ENCODE peak calls at places on chromosomes 2 and 18, in four cellular contexts. Y, F, Q and S are unnamed samples.

GRCh38 chr2:136327162-136327852 is 209.4 kb upstream of the CXCR4 start:
- DNase-seq in Y (peak; percentile 4), F (peak; percentile 19), Q (no peak), S (peak; percentile 10)

GRCh38 chr18:73409242-73409641 is 541.5 kb upstream of the NETO1 start:
- DNase-seq in Y (peak; percentile 51), F (no peak), Q (no peak), S (peak; percentile 20)

GRCh38 chr2:29726976-29727375 is 194.4 kb downstream of the ALK start:
- DNase-seq in Y (no peak), F (no peak), Q (no peak), S (no peak)

GRCh38 chr2:119421731-119422130 is 9.9 kb upstream of the TMEM37 start:
- DNase-seq in Y (no peak), F (no peak), Q (no peak), S (no peak)

GRCh38 chr18:33135951-33136660 is 304.4 kb downstream of the CCDC178 start:
- DNase-seq in Y (peak; percentile 48), F (no peak), Q (no peak), S (peak; percentile 14)

GRCh38 chr2:17877811-17878221 is 651 bp upstream of the KCNS3 start:
- DNase-seq in Y (peak; percentile 20), F (no peak), Q (no peak), S (peak; percentile 4)

GRCh38 chr2:25349397-25349796 is 7.7 kb upstream of the DNMT3A start:
- DNase-seq in Y (peak; percentile 18), F (no peak), Q (peak; percentile 37), S (peak; percentile 74)

GRCh38 chr18:10145523-10145922 is 231.7 kb downstream of the VAPA start:
- DNase-seq in Y (no peak), F (no peak), Q (no peak), S (no peak)

GRCh38 chr18:76496200-76496890 is 1.3 kb upstream of the ZNF516 start:
- DNase-seq in Y (peak; percentile 69), F (peak; percentile 47), Q (peak; percentile 37), S (peak; percentile 88)

GRCh38 chr2:220075835-220076234 is 448.4 kb downstream of the SLC4A3 start:
- DNase-seq in Y (no peak), F (no peak), Q (no peak), S (no peak)

GRCh38 chr2:220077488-220077887 is 450.1 kb downstream of the SLC4A3 start:
- DNase-seq in Y (peak; percentile 72), F (no peak), Q (no peak), S (peak; percentile 76)

GRCh38 chr2:220078439-220078838 is 451.0 kb downstream of the SLC4A3 start:
- DNase-seq in Y (peak; percentile 43), F (no peak), Q (no peak), S (peak; percentile 21)

GRCh38 chr2:220079595-220079994 is 452.2 kb downstream of the SLC4A3 start:
- DNase-seq in Y (no peak), F (no peak), Q (no peak), S (no peak)

DNA sequence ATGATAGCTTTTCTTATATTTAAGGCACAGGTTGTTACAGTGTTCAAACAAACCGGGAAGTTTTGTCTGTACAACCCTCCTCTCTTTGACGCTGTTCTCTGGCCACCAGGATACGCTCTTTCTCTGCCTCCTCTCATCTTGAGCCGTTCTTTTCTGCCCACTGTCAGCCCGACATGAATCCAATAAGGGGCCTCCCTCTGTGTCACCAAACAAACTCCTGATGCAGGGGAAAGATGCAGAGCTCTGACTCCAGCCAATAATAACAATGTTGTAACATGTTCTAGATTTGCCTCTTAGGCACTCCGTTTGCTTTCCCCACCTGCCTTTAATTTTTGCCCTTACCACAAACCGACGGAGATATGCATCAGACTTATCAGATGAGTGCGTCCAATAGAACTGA is 449.3 kb downstream of the SLC4A3 start:
- DNase-seq in Y (peak; percentile 79), F (no peak), Q (no peak), S (peak; percentile 49)
- H3K4me3 ChIP-seq in Y (no peak overlapping the region), F (no peak overlapping the region), Q (no peak overlapping the region), S (no peak overlapping the region)

GRCh38 chr2:82789886-82790276 is 1669.2 kb downstream of the SUCLG1 start:
- DNase-seq in Y (no peak), F (no peak), Q (no peak), S (peak; percentile 21)
- H3K4me3 ChIP-seq in Y (no peak overlapping the region), F (no peak overlapping the region), Q (no peak overlapping the region), S (no peak overlapping the region)

GRCh38 chr2:197674060-197674459 is 1.3 kb downstream of the RFTN2 start:
- DNase-seq in Y (no peak), F (no peak), Q (no peak), S (no peak)
- H3K4me3 ChIP-seq in Y (peak overlapping the region; percentile 62), F (no peak overlapping the region), Q (peak overlapping the region; percentile 26), S (peak overlapping the region; percentile 70)

DNA sequence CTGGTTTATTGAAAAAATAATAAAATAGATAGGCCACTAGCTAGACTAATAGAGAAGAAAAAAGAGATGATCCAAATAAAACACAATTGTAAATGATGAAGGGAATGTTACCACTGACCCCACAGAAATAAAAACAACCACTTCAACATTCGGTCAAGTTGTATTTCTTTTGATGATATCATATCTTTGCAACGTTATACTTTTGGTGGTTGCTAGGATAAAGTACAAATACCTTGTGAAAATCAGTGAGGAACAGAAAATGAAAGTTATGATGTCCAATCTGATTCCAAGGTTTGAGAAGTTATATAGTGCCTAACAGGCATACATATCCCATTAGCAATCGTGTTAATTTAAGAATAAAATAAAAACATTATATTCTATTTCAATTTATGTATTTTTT is 6.6 kb upstream of the ASNSD1 start:
- DNase-seq in Y (peak; percentile 55), F (no peak), Q (no peak), S (no peak)
- H3K4me3 ChIP-seq in Y (no peak overlapping the region), F (no peak overlapping the region), Q (no peak overlapping the region), S (no peak overlapping the region)

GRCh38 chr2:149329068-149329467 is 1.3 kb upstream of the LYPD6 start:
- DNase-seq in Y (no peak), F (no peak), Q (no peak), S (no peak)
- H3K4me3 ChIP-seq in Y (no peak overlapping the region), F (no peak overlapping the region), Q (peak overlapping the region; percentile 68), S (no peak overlapping the region)

GRCh38 chr18:24535831-24536230 is 75.4 kb downstream of the HRH4 start:
- DNase-seq in Y (no peak), F (no peak), Q (no peak), S (no peak)

GRCh38 chr18:24528857-24529256 is 68.4 kb downstream of the HRH4 start:
- DNase-seq in Y (no peak), F (no peak), Q (no peak), S (no peak)

GRCh38 chr18:24534271-24534670 is 73.8 kb downstream of the HRH4 start:
- DNase-seq in Y (no peak), F (no peak), Q (no peak), S (no peak)

GRCh38 chr18:24534737-24535136 is 74.3 kb downstream of the HRH4 start:
- DNase-seq in Y (no peak), F (no peak), Q (no peak), S (no peak)

GRCh38 chr18:24530630-24531111 is 70.2 kb downstream of the HRH4 start:
- DNase-seq in Y (peak; percentile 13), F (no peak), Q (no peak), S (peak; percentile 65)
- H3K4me3 ChIP-seq in Y (no peak overlapping the region), F (no peak overlapping the region), Q (no peak overlapping the region), S (no peak overlapping the region)